ENCODE peak calls at places on chromosome 6, in four cellular contexts. H is A549, F is HepG2, S is H1. R is an unnamed sample.

GRCh38 chr6:169960531-169960890 is 209.1 kb downstream of the ERMARD start:
- DNase-seq in H (no peak), F (no peak), S (no peak), R (no peak)

GRCh38 chr6:162488444-162488843 is 239.1 kb downstream of the PRKN start:
- DNase-seq in H (no peak), F (no peak), S (no peak), R (no peak)

GRCh38 chr6:38033442-38033982 is 214.0 kb downstream of the ZFAND3 start:
- DNase-seq in H (no peak), F (no peak), S (no peak), R (no peak)

GRCh38 chr6:167552961-167553360 is 228.1 kb downstream of the TTLL2 start:
- DNase-seq in H (no peak), F (no peak), S (no peak), R (no peak)

GRCh38 chr6:39402239-39402751 is 79.8 kb upstream of the KCNK16 start:
- DNase-seq in H (no peak), F (no peak), S (no peak), R (no peak)

GRCh38 chr6:165807249-165807951 is 144.4 kb upstream of the PDE10A start:
- DNase-seq in H (no peak), F (no peak), S (no peak), R (no peak)

GRCh38 chr6:163356324-163356723 is 58.2 kb upstream of the QKI start:
- DNase-seq in H (no peak), F (no peak), S (no peak), R (no peak)

GRCh38 chr6:56521988-56522387 is 120.7 kb downstream of the DST start:
- DNase-seq in H (no peak), F (no peak), S (no peak), R (no peak)

GRCh38 chr6:139943391-139943790 is 568.9 kb upstream of the CITED2 start:
- DNase-seq in H (peak), F (peak), S (no peak), R (no peak)

GRCh38 chr6:33288141-33288941 is 698 bp downstream of the WDR46 start:
- DNase-seq in H (no peak), F (no peak), S (no peak), R (no peak)

GRCh38 chr6:36874016-36874442 is 574 bp downstream of the PPIL1 start:
- DNase-seq in H (no peak), F (no peak), S (no peak), R (peak)

GRCh38 chr6:5095236-5095635 is 10.1 kb downstream of the PPP1R3G start:
- DNase-seq in H (no peak), F (no peak), S (no peak), R (no peak)

GRCh38 chr6:155259202-155259601 is 4.6 kb upstream of the CLDN20 start:
- DNase-seq in H (no peak), F (no peak), S (no peak), R (no peak)

GRCh38 chr6:107113460-107114212 is 1.7 kb downstream of the BEND3 start:
- DNase-seq in H (no peak), F (no peak), S (no peak), R (no peak)
- TF ChIP-seq PHF8 in H (no peak), F (no peak), S (no peak), R (no peak)

DNA sequence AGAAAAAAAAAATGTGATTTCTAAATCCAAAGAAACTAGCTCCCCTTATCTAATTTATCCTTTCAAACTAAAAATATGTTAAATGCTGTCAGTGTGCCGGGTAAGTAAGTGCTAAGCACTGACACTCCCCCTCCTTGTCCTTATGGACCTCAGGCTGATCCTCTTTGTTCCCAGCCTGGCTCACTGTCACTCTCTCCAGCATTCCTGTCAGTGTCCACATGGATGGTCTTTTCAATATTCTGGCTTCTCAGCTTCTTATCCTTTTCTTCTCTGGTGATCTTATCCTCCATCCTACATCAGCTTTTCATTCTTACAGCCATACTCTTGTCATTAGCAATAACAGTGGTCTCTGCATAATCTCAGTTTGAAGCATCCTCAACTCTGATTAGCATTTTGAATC is 55.0 kb downstream of the BCKDHB start:
- DNase-seq in H (no peak), F (no peak), S (no peak), R (no peak)
- TF ChIP-seq PHF8 in H (no peak), F (no peak), S (no peak), R (no peak)

GRCh38 chr6:91407706-91408105 is 820.8 kb upstream of the MAP3K7 start:
- DNase-seq in H (no peak), F (no peak), S (no peak), R (no peak)

DNA sequence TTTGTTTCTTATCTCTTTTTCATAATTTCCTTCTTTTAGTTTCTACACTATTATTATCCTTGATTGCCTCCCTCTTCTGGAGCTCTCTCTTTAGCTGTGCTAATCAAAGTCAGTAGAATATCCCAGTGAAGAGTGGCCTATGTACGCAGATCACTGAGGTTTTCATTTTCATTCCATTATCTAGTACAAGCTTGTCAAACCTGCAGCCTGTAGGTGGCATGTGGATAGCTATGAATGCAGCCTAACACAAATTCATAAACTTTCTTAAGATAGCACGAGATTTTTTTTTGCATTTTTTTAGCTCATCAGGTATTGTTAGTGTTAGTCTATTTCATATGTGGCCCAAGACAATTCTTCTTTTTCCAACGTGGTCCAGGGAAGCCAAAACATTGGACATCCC is 825.7 kb upstream of the MAP3K7 start:
- DNase-seq in H (no peak), F (no peak), S (no peak), R (no peak)
- TF ChIP-seq PHF8 in H (no peak), F (no peak), S (no peak), R (no peak)

GRCh38 chr6:156590482-156590881 is 186.7 kb upstream of the ARID1B start:
- DNase-seq in H (no peak), F (no peak), S (no peak), R (no peak)

GRCh38 chr6:156593127-156593526 is 184.1 kb upstream of the ARID1B start:
- DNase-seq in H (no peak), F (no peak), S (no peak), R (no peak)

GRCh38 chr6:156585859-156586258 is 191.3 kb upstream of the ARID1B start:
- DNase-seq in H (no peak), F (no peak), S (no peak), R (no peak)

GRCh38 chr6:156587751-156588301 is 189.4 kb upstream of the ARID1B start:
- DNase-seq in H (no peak), F (no peak), S (no peak), R (no peak)

DNA sequence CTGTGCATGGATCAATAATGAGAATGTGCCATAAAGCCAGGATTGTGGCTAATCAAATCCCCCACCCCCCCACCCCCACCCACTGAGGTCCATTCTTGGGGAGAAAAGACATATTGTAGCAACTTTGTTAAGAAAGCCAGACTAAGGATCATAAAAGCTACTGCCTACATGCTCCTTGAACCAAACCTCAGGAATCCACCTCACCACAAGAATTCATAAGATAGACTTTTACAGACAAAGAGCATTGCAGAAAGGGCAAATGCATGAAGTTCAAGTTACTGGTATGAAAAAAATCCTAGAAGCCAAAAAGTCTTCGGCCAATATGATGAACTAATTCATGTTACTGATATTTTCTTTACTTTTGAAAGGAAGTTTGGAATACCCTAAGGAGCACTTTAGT is 187.9 kb upstream of the ARID1B start:
- DNase-seq in H (no peak), F (no peak), S (no peak), R (no peak)
- TF ChIP-seq PHF8 in H (no peak), F (no peak), S (no peak), R (no peak)

GRCh38 chr6:44269921-44270525 is at the start of gene TMEM151B:
- DNase-seq in H (no peak), F (no peak), S (peak), R (no peak)
- TF ChIP-seq PHF8 in H (no peak), F (no peak), S (no peak), R (no peak)

DNA sequence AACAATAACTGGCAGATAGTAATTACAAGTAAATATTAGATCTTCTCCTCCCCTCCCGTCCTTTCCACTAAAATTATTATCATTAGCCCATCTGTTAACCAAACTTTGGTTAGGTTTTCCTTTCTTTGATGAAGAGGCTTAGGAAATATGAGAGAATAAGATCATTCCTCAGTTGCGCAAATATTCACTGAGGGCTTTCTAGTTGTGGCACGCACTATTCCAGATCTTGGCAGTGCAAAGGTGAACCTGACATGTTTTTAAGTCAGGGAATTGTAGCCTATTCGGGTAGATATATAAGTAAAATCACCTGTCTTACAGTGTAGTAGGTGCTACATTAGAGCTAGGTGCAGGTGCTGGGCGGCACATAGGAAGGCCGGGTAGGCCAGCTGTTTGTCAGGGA is 31.1 kb downstream of the RNF217 start:
- DNase-seq in H (no peak), F (no peak), S (no peak), R (no peak)
- TF ChIP-seq PHF8 in H (no peak), F (no peak), S (no peak), R (no peak)

GRCh38 chr6:119322034-119322433 is 27.5 kb downstream of the MAN1A1 start:
- DNase-seq in H (no peak), F (no peak), S (no peak), R (no peak)

GRCh38 chr6:119323478-119323877 is 26.1 kb downstream of the MAN1A1 start:
- DNase-seq in H (no peak), F (no peak), S (no peak), R (no peak)

GRCh38 chr6:119324718-119325117 is 24.8 kb downstream of the MAN1A1 start:
- DNase-seq in H (no peak), F (no peak), S (no peak), R (peak)

GRCh38 chr6:119323926-119324325 is 25.6 kb downstream of the MAN1A1 start:
- DNase-seq in H (no peak), F (peak), S (no peak), R (no peak)

DNA sequence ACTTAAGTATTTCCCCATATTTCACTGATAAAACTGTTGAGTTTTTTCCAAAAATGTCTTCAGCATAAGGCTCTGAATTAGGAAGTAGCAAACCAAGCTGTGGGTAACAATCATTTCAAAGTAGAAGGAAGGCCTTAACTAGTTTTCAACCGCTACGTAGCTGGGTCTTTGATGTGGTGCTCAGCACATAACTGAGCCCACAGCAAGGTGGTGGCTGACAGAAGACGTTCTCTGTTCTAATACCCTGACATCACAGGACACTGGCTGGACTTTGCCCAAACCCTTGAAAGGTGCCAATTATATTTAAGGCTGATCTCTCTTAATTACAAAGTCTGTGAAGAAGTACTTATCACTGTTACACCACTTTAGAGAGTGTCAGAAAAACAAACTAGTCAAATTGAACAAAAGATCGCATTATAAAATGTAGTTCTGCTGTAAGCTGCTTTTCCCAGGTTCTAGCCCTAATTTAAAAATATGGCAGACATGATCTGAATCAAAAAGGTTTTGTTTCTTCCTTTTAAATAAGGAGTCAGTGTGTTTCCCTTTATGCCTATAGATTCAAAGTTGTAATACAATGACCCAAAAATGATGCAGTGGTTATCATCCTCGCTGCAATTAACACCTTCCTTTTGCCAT is 26.7 kb downstream of the MAN1A1 start:
- DNase-seq in H (no peak), F (no peak), S (no peak), R (no peak)
- TF ChIP-seq PHF8 in H (no peak), F (no peak), S (no peak), R (no peak)

GRCh38 chr6:35034411-35035171 is 106.5 kb downstream of the TCP11 start:
- DNase-seq in H (no peak), F (no peak), S (no peak), R (no peak)
- TF ChIP-seq PHF8 in H (no peak), F (no peak), S (no peak), R (no peak)

DNA sequence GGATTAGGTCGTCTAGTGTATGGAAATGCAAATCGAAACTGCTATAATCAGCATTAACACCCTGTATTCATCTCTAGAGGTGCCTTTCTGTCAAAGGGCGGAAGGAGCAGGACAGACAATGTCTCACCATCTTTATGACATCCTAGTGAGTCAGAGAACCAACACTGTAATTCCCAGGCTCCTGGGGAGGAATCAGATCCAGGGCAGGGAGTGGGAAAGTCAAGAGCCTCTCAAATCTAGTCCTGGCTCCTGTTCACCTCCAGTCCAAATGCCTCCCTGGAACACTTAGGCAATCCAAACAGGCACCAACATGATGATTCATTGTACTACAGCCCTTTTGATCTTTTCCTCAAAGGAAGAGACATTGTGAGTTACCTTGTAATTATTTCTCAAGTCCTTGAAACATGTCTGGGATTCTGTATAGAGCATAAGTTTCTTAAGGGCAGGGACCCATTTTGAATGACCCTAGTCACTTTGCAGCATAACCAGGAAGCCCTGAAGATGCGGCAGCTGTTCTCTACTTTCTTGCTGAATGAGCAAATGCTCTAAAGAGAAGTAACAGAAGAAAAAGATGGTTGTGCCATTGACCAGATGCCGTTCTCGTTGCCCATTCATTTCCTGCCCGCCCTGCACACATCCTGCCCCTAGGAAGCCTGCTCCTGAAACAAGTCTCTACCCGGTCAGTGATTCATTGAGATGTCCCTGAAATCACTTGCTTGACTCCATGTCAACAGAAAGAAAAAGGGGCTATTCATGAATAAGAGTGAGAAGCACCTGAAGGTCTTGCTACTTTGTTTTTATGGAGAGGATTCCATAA is 112.8 kb upstream of the JARID2 start:
- DNase-seq in H (peak), F (peak), S (no peak), R (no peak)
- TF ChIP-seq PHF8 in H (no peak), F (no peak), S (no peak), R (no peak)

R was measured in K562.